ENCODE peak calls at places on chromosomes 3 and 15, in nine cellular contexts. N is GM04504; G is CD4-positive, alpha-beta T cell; M is Daoy; I is caudate nucleus; W is iris pigment epithelial cell; C is activated CD4-positive, alpha-beta T cell treated with anti-CD3 and anti-CD28 coated beads for 1 hour; L is pulmonary artery endothelial cell; S is stimulated activated CD8-positive, alpha-beta memory T cell treated with anti-CD3 and anti-CD28 coated beads, Interleukin-7, amount 100 ng/mL, for 24 hours. P is an unnamed sample.

GRCh38 chr3:182609575-182610156 is 183.6 kb upstream of the ATP11B start:
- DNase-seq in L (no peak), W (no peak), N (no peak), G (no peak), C (no peak), I (no peak), S (no peak), M (peak; percentile 17), P (peak; percentile 50)

GRCh38 chr15:98813956-98814355 is 165.6 kb downstream of the IGF1R start:
- DNase-seq in G (no peak), C (no peak), I (no peak), S (no peak), M (no peak), N (no peak), W (peak; percentile 19), L (no peak), P (no peak)

GRCh38 chr3:29642393-29643033 is 361.6 kb downstream of the RBMS3 start:
- DNase-seq in L (no peak), I (no peak), W (peak; percentile 96), S (no peak), G (no peak), N (peak; percentile 26), C (no peak), M (peak; percentile 52), P (no peak)

GRCh38 chr3:29099296-29099695 is 181.6 kb upstream of the RBMS3 start:
- DNase-seq in M (peak; percentile 27), N (no peak), C (no peak), G (no peak), W (no peak), S (no peak), I (no peak), L (no peak), P (no peak)

GRCh38 chr15:73760330-73760729 is 7.2 kb upstream of the INSYN1 start:
- DNase-seq in W (no peak), N (no peak), G (no peak), I (no peak), C (no peak), M (no peak), L (no peak), S (no peak), P (no peak)

GRCh38 chr3:57919987-57920386 is 88.2 kb upstream of the FLNB start:
- DNase-seq in M (no peak), C (no peak), I (no peak), W (no peak), L (no peak), S (no peak), N (no peak), G (no peak), P (no peak)

GRCh38 chr15:94576889-94577533 is 345.6 kb downstream of the MCTP2 start:
- DNase-seq in G (no peak), M (peak; percentile 42), I (no peak), S (no peak), W (no peak), L (no peak), N (no peak), C (no peak), P (no peak)

GRCh38 chr15:100309109-100309983 is 32.4 kb downstream of the ADAMTS17 start:
- DNase-seq in S (no peak), C (no peak), N (no peak), M (no peak), L (no peak), G (no peak), I (no peak), W (no peak), P (no peak)

GRCh38 chr3:72210248-72210647 is 425.3 kb upstream of the PROK2 start:
- DNase-seq in C (no peak), L (no peak), G (no peak), S (no peak), M (no peak), N (no peak), W (no peak), I (no peak), P (no peak)

GRCh38 chr3:61771976-61772375 is 210.6 kb downstream of the PTPRG start:
- DNase-seq in N (no peak), W (no peak), C (no peak), L (no peak), I (no peak), G (no peak), S (no peak), M (no peak), P (no peak)

GRCh38 chr15:28094732-28095521 is 4.2 kb downstream of the OCA2 start:
- DNase-seq in M (no peak), I (no peak), S (no peak), C (no peak), L (no peak), G (no peak), W (no peak), N (no peak), P (peak; percentile 80)

GRCh38 chr3:172142074-172143059 is 103.0 kb downstream of the FNDC3B start:
- DNase-seq in G (no peak), L (peak; percentile 92), M (peak; percentile 83), S (no peak), N (no peak), C (no peak), I (no peak), W (peak; percentile 96), P (no peak)

GRCh38 chr3:177810162-177810623 is 612.9 kb upstream of the TBL1XR1 start:
- DNase-seq in M (no peak), N (peak; percentile 79), W (peak; percentile 98), L (peak; percentile 39), G (no peak), C (no peak), S (no peak), I (no peak), P (no peak)

GRCh38 chr3:31247850-31248618 is 284.7 kb upstream of the STT3B start:
- DNase-seq in C (no peak), S (no peak), W (no peak), M (no peak), L (no peak), I (no peak), G (no peak), N (no peak), P (no peak)

GRCh38 chr3:130906374-130906995 is 12.6 kb downstream of the ATP2C1 start:
- DNase-seq in I (no peak), W (peak; percentile 81), L (no peak), S (no peak), N (no peak), M (peak; percentile 67), C (no peak), G (no peak), P (no peak)

GRCh38 chr15:69297642-69298353 is 914 bp upstream of the PAQR5 start:
- DNase-seq in L (no peak), I (no peak), C (no peak), G (no peak), M (no peak), S (no peak), W (no peak), N (no peak), P (no peak)

GRCh38 chr3:111735912-111736311 is 123.2 kb upstream of the PHLDB2 start:
- DNase-seq in S (no peak), C (no peak), L (no peak), G (no peak), I (no peak), W (peak; percentile 53), M (no peak), N (no peak), P (no peak)

GRCh38 chr3:128879991-128880390 is 571 bp downstream of the ACAD9 start:
- DNase-seq in L (no peak), N (no peak), M (no peak), W (no peak), G (no peak), S (no peak), C (no peak), I (no peak), P (no peak)

GRCh38 chr3:51719413-51720025 is 12.7 kb downstream of the GRM2 start:
- DNase-seq in N (no peak), S (no peak), M (no peak), C (no peak), W (no peak), L (no peak), I (no peak), G (no peak), P (no peak)

GRCh38 chr15:58521293-58521991 is 89.7 kb downstream of the LIPC start:
- DNase-seq in C (no peak), W (peak; percentile 83), S (no peak), G (no peak), I (peak; percentile 18), N (peak; percentile 24), M (peak; percentile 84), L (peak; percentile 66), P (peak; percentile 35)

GRCh38 chr3:99366663-99367429 is 271.5 kb upstream of the COL8A1 start:
- DNase-seq in I (no peak), M (peak; percentile 3), W (no peak), G (no peak), N (no peak), S (no peak), L (no peak), C (no peak), P (no peak)

GRCh38 chr3:128993461-128994172 is at the start of gene CFAP92:
- DNase-seq in N (peak; percentile 30), C (peak; percentile 86), L (no peak), M (peak; percentile 86), S (peak; percentile 85), W (peak; percentile 69), I (peak; percentile 78), G (peak; percentile 86), P (peak; percentile 87)

P was measured in pancreas.